ENCODE peak calls at places on chromosome 11, in five cellular contexts. O is HL-60; Q is transverse colon; V is CD4-positive, CD25-positive, alpha-beta regulatory T cell; C is right atrium auricular region. S is an unnamed sample.

GRCh38 chr11:133082851-133083488 is 449.3 kb downstream of the OPCML start:
- DNase-seq in C (no peak), V (peak; percentile 68), O (peak; percentile 30), Q (peak; percentile 64), S (peak; percentile 74)

GRCh38 chr11:111474432-111474831 is 37.8 kb downstream of the BTG4 start:
- DNase-seq in V (no peak), O (no peak), C (no peak), Q (no peak), S (no peak)

GRCh38 chr11:44191322-44192014 is 96.0 kb downstream of the EXT2 start:
- DNase-seq in C (no peak), Q (no peak), V (no peak), O (no peak), S (peak; percentile 95)

GRCh38 chr11:102070766-102071165 is 23.5 kb downstream of the CFAP300 start:
- DNase-seq in O (no peak), C (no peak), Q (no peak), V (no peak), S (no peak)

GRCh38 chr11:65468874-65469333 is 29.9 kb upstream of the MALAT1 start:
- DNase-seq in V (peak; percentile 76), O (peak; percentile 77), C (no peak), Q (peak; percentile 94), S (peak; percentile 60)

GRCh38 chr11:69702239-69702668 is 1.6 kb downstream of the FGF19 start:
- DNase-seq in Q (no peak), V (no peak), O (no peak), C (no peak), S (no peak)

GRCh38 chr11:64123102-64123434 is 42.8 kb downstream of the MACROD1 start:
- DNase-seq in V (no peak), Q (peak; percentile 17), C (no peak), O (no peak), S (no peak)

GRCh38 chr11:113864410-113864809 is 11.0 kb downstream of the USP28 start:
- DNase-seq in Q (no peak), O (no peak), C (no peak), V (no peak), S (no peak)

GRCh38 chr11:68120212-68121066 is 749 bp downstream of the CHKA start:
- DNase-seq in V (peak; percentile 65), C (no peak), Q (peak; percentile 53), O (peak; percentile 61), S (peak; percentile 59)

GRCh38 chr11:67642490-67643120 is 3.0 kb upstream of the TBX10 start:
- DNase-seq in O (no peak), Q (no peak), V (no peak), C (no peak), S (no peak)

GRCh38 chr11:2930705-2931415 is 1.6 kb upstream of the PHLDA2 start:
- DNase-seq in V (peak; percentile 60), C (no peak), O (peak; percentile 55), Q (peak; percentile 93), S (no peak)

GRCh38 chr11:44977493-44977984 is 26.9 kb upstream of the TP53I11 start:
- DNase-seq in Q (peak; percentile 41), O (peak; percentile 15), V (peak; percentile 46), C (no peak), S (peak; percentile 76)

GRCh38 chr11:11000546-11001283 is 142.9 kb upstream of the ZBED5 start:
- DNase-seq in O (no peak), Q (peak; percentile 47), V (no peak), C (no peak), S (no peak)

GRCh38 chr11:65274734-65275682 is 13.2 kb downstream of the POLA2 start:
- DNase-seq in Q (peak; percentile 79), O (peak; percentile 55), V (peak; percentile 51), C (peak; percentile 95), S (peak; percentile 82)

GRCh38 chr11:47572715-47573255 is 6.0 kb downstream of the KBTBD4 start:
- DNase-seq in Q (no peak), O (no peak), C (no peak), V (no peak), S (peak; percentile 57)
- H3K27ac ChIP-seq in Q (no peak overlapping the region), O (no peak overlapping the region), C (peak overlapping the region; percentile 37), V (no peak overlapping the region), S (no peak overlapping the region)

GRCh38 chr11:128891410-128891861 is 280 bp downstream of the KCNJ5 start:
- DNase-seq in V (no peak), Q (no peak), O (no peak), C (no peak), S (no peak)
- H3K4me3 ChIP-seq in V (no peak overlapping the region), Q (peak overlapping the region; percentile 54), O (no peak overlapping the region), C (peak overlapping the region; percentile 63), S (no peak overlapping the region)

GRCh38 chr11:108593910-108594434 is 404 bp upstream of the EXPH5 start:
- DNase-seq in O (no peak), V (no peak), Q (no peak), C (no peak), S (no peak)
- H3K27ac ChIP-seq in O (no peak overlapping the region), V (peak overlapping the region; percentile 53), Q (peak overlapping the region; percentile 91), C (no peak overlapping the region), S (no peak overlapping the region)

DNA sequence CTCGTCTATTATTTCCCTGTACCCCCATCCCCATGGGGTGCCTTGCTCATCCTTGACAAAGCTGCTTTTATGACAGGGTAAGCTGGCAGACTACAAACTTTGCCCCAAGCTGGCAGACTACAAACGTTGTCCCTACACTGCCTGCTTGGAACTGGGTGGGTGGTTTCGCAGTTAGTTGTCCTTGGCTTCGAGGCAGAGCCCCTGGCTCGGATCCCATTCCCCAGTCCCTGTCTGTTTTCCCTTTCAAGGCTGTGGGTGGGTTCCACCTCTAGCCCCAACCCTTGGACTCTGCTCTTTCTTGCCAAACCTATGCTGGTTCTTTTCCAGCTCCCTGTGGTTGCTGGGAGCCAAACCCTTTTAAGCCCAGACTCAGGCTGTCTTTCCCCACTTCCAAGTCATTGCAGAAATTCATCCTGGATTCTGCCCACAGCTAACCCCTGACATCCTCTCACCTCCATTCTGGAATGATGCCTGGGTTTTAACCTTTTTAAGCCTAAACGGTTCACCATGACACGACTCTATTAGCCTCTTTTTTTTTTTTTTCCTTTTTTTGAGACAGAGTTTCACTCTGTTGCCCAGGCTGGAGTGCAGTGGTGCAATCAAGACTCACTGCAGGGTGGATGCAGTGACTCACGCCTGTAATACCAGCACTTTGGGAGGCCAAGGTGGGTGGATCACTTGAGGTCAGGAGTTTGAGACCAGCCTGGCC is 9.2 kb upstream of the RBM14 start:
- DNase-seq in O (no peak), V (no peak), C (peak; percentile 91), Q (peak; percentile 84), S (no peak)
- H3K4me3 ChIP-seq in O (no peak overlapping the region), V (no peak overlapping the region), C (no peak overlapping the region), Q (no peak overlapping the region), S (no peak overlapping the region)

GRCh38 chr11:22558638-22559037 is 67.0 kb downstream of the FANCF start:
- DNase-seq in C (no peak), V (no peak), Q (no peak), O (no peak), S (peak; percentile 55)

GRCh38 chr11:22566293-22566692 is 59.3 kb downstream of the FANCF start:
- DNase-seq in O (no peak), Q (no peak), V (no peak), C (no peak), S (no peak)

GRCh38 chr11:22555901-22556300 is 69.7 kb downstream of the FANCF start:
- DNase-seq in V (no peak), O (no peak), C (no peak), Q (no peak), S (no peak)

GRCh38 chr11:22561283-22561682 is 64.3 kb downstream of the FANCF start:
- DNase-seq in C (no peak), O (no peak), V (no peak), Q (no peak), S (no peak)
- H3K27ac ChIP-seq in C (no peak overlapping the region), O (no peak overlapping the region), V (no peak overlapping the region), Q (no peak overlapping the region), S (no peak overlapping the region)

S was measured in A673.